ENCODE peak calls at places on chromosomes 11 and 22, in ten cellular contexts. Q is aorta, O is breast epithelium, W is PC-3, L is MM.1S, R is Peyer's patch, E is mucosa of descending colon, D is NT2/D1, U is body of pancreas, B is tibial artery. H is an unnamed sample.

GRCh38 chr22:40258463-40259046 is 80.8 kb downstream of the TNRC6B start:
- DNase-seq in Q (no peak), O (no peak), W (peak; percentile 87), L (no peak), R (no peak), E (no peak), D (no peak), U (peak; percentile 28), B (no peak), H (peak; percentile 36)

GRCh38 chr22:42928969-42929837 is 72.1 kb upstream of the ARFGAP3 start:
- DNase-seq in Q (peak; percentile 76), O (peak; percentile 65), W (no peak), L (no peak), R (no peak), E (no peak), D (no peak), U (peak; percentile 66), B (peak; percentile 85), H (peak; percentile 66)

GRCh38 chr22:20783844-20784723 is 10.2 kb downstream of the SERPIND1 start:
- DNase-seq in Q (no peak), O (no peak), W (peak; percentile 68), L (peak; percentile 67), R (peak; percentile 63), E (no peak), D (no peak), U (peak; percentile 31), B (peak; percentile 36), H (peak; percentile 77)

GRCh38 chr11:119065369-119065768 is 2.2 kb upstream of the VPS11 start:
- DNase-seq in Q (no peak), O (no peak), W (peak; percentile 66), L (peak; percentile 53), R (no peak), E (no peak), D (no peak), U (no peak), B (no peak), H (peak; percentile 43)

GRCh38 chr11:6735306-6735705 is 36.5 kb downstream of the OR2AG2 start:
- DNase-seq in Q (no peak), O (no peak), W (peak; percentile 23), L (no peak), R (no peak), E (no peak), D (no peak), U (no peak), B (no peak), H (no peak)

GRCh38 chr22:30434775-30435315 is 9.3 kb downstream of the MTFP1 start:
- DNase-seq in Q (peak; percentile 9), O (no peak), W (no peak), L (no peak), R (no peak), E (no peak), D (no peak), U (no peak), B (no peak), H (no peak)

GRCh38 chr11:43408277-43408676 is 49.6 kb downstream of the TTC17 start:
- DNase-seq in Q (no peak), O (no peak), W (no peak), L (no peak), R (no peak), E (no peak), D (no peak), U (peak; percentile 49), B (no peak), H (no peak)

GRCh38 chr11:27991731-27992130 is 116.2 kb downstream of the KIF18A start:
- DNase-seq in Q (no peak), O (no peak), W (no peak), L (no peak), R (no peak), E (no peak), D (no peak), U (no peak), B (no peak), H (peak; percentile 72)

GRCh38 chr11:28767574-28767973 is 659.4 kb downstream of the METTL15 start:
- DNase-seq in Q (no peak), O (no peak), W (peak; percentile 41), L (no peak), R (no peak), E (no peak), D (no peak), U (no peak), B (no peak), H (no peak)

GRCh38 chr22:39651783-39652058 is 81.2 kb downstream of the CACNA1I start:
- DNase-seq in Q (no peak), O (no peak), W (no peak), L (no peak), R (no peak), E (no peak), D (no peak), U (no peak), B (no peak), H (no peak)

GRCh38 chr11:82462588-82462987 is 271.1 kb downstream of the FAM181B start:
- DNase-seq in Q (no peak), O (no peak), W (no peak), L (no peak), R (no peak), E (no peak), D (no peak), U (no peak), B (no peak), H (no peak)

DNA sequence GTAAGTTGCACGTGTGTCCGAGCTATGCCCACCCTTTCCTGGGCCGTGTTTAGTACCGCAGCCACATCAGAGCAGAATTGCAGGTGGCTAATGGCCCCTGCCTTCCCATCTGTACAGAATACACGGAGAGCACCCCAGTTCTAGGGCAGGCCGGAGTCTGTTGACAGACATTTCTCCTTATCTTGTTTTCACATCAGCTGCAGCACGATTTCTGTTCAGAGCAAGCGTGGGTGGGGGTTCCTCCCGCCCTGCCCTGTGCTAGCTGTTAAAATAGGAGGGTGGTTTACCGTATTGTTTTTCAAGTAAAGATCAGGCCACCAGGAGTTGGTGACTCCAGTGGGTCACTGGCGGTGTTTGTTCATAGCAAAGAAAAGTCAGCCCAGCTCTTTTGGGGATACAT is 41.1 kb downstream of the UBASH3B start:
- DNase-seq in Q (no peak), O (no peak), W (no peak), L (no peak), R (peak; percentile 62), E (peak; percentile 58), D (no peak), U (no peak), B (no peak), H (no peak)
- H3K4me3 ChIP-seq in Q (no peak overlapping the region), O (no peak overlapping the region), W (no peak overlapping the region), L (no peak overlapping the region), R (no peak overlapping the region), E (no peak overlapping the region), D (no peak overlapping the region), U (no peak overlapping the region), B (no peak overlapping the region), H (no peak overlapping the region)

GRCh38 chr11:35978891-35979290 is 35.0 kb downstream of the LDLRAD3 start:
- DNase-seq in Q (no peak), O (no peak), W (no peak), L (no peak), R (no peak), E (no peak), D (no peak), U (no peak), B (no peak), H (no peak)

GRCh38 chr11:35982061-35982460 is 38.2 kb downstream of the LDLRAD3 start:
- DNase-seq in Q (no peak), O (no peak), W (no peak), L (no peak), R (no peak), E (no peak), D (no peak), U (no peak), B (no peak), H (no peak)

GRCh38 chr11:35983965-35984364 is 40.1 kb downstream of the LDLRAD3 start:
- DNase-seq in Q (no peak), O (no peak), W (no peak), L (no peak), R (no peak), E (no peak), D (no peak), U (no peak), B (no peak), H (no peak)

GRCh38 chr11:35980646-35981402 is 37.0 kb downstream of the LDLRAD3 start:
- DNase-seq in Q (no peak), O (no peak), W (no peak), L (no peak), R (no peak), E (no peak), D (no peak), U (no peak), B (no peak), H (no peak)

DNA sequence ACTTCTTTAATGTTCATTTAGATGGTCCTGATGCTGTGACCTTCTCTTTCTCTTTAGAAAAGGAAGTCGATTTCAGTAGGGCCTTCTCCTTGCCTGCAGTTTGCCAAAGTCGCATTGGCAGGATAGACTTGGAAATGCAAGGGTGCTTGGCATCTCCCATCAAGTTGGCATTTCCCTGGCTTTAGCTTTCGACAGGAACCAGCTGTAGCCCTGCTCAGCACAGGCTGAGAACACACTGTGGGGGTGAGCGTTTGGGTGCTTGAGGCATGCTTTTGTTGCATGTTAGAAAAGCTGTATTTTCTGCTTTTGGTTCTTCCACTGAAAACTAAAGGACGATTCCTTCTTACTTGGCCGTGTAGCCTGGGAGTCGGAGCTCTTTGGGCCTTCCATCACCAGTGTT is 37.7 kb downstream of the LDLRAD3 start:
- DNase-seq in Q (no peak), O (no peak), W (no peak), L (no peak), R (no peak), E (no peak), D (no peak), U (no peak), B (no peak), H (no peak)
- H3K9me3 ChIP-seq in Q (no peaks in the 10 kb centered on the region), O (no peaks in the 10 kb centered on the region), W (no peaks in the 10 kb centered on the region), L (no peaks in the 10 kb centered on the region), R (no peaks in the 10 kb centered on the region), E (no peaks in the 10 kb centered on the region), D (peaks cover 11% of the 10 kb centered on the region), U (no peaks in the 10 kb centered on the region), B (no peaks in the 10 kb centered on the region), H (no peaks in the 10 kb centered on the region)

DNA sequence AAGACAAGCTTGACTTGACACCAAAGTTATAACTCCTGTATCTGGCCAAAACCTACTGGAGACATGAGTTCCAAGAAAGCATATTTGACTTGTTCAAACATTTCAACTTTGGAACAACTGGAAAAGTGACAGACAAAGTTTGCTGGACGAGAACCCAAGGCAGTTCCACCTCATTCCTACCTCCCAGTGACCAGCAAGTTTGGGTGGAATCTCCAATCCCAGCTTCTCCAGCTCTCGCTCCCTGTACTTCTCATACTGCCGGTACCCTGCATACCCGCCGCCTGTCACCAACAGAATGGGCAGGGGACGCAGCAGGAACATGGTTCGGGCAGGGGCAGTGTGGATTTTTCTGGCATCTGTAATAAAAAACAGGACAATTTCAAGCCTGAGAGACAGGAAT is 14.1 kb downstream of the PISD start:
- DNase-seq in Q (no peak), O (no peak), W (no peak), L (no peak), R (no peak), E (peak; percentile 15), D (no peak), U (no peak), B (no peak), H (no peak)
- H3K4me3 ChIP-seq in Q (no peak overlapping the region), O (no peak overlapping the region), W (no peak overlapping the region), L (no peak overlapping the region), R (no peak overlapping the region), E (no peak overlapping the region), D (no peak overlapping the region), U (no peak overlapping the region), B (no peak overlapping the region), H (no peak overlapping the region)

DNA sequence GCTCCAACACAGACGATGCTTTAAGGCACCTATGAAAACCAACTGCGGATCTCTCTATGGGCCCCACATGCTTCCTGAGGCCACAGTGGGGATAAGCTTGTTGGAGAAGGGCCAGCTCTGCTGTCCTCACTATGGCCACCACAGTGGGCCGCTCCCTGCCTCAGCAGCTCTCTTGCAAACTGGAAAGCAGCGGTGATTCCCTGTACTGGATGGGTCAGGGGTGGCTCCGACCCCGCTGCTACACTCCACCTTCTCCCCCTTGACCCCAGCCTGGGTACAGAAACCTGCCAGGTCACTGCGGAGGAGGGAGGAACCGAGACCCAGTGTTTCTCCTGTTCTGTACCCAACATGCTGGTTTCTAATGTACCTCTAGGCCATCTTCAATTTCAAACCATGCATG is 403.9 kb downstream of the CTTN start:
- DNase-seq in Q (no peak), O (no peak), W (no peak), L (no peak), R (no peak), E (no peak), D (no peak), U (no peak), B (no peak), H (no peak)
- H3K9me3 ChIP-seq in Q (no peaks in the 10 kb centered on the region), O (no peaks in the 10 kb centered on the region), W (no peaks in the 10 kb centered on the region), L (no peaks in the 10 kb centered on the region), R (no peaks in the 10 kb centered on the region), E (no peaks in the 10 kb centered on the region), D (no peaks in the 10 kb centered on the region), U (no peaks in the 10 kb centered on the region), B (no peaks in the 10 kb centered on the region), H (no peaks in the 10 kb centered on the region)

H was measured in adipocyte.